ENCODE peak calls at places on chromosome 17, in eight cellular contexts. One of them, this sample, is unnamed.

GRCh38 chr17:81518785-81519283 is 6.2 kb upstream of the ACTG1 start:
- DNase-seq in HFF-Myc: no peak
- DNase-seq in ACHN: peak; percentile 51
- DNase-seq in activated naive CD4-positive, alpha-beta T cell: peak; percentile 31
- DNase-seq in hippocampal formation: no peak
- DNase-seq in Daoy: peak; percentile 75
- DNase-seq in activated T-helper 1 cell treated with anti-CD3 and anti-CD28 coated beads, Interleukin-2, amount 50 U/mL, for 16 hours: no peak
- DNase-seq in amygdala: no peak
- DNase-seq in this sample: peak; percentile 17

GRCh38 chr17:12362853-12363252 is 302.8 kb upstream of the MYOCD start:
- DNase-seq in activated T-helper 1 cell treated with anti-CD3 and anti-CD28 coated beads, Interleukin-2, amount 50 U/mL, for 16 hours: no peak
- DNase-seq in hippocampal formation: no peak
- DNase-seq in amygdala: no peak
- DNase-seq in ACHN: no peak
- DNase-seq in activated naive CD4-positive, alpha-beta T cell: no peak
- DNase-seq in HFF-Myc: no peak
- DNase-seq in Daoy: no peak
- DNase-seq in this sample: no peak

GRCh38 chr17:18278867-18279266 is 18.4 kb downstream of the MIEF2 start:
- DNase-seq in ACHN: no peak
- DNase-seq in amygdala: no peak
- DNase-seq in activated naive CD4-positive, alpha-beta T cell: no peak
- DNase-seq in activated T-helper 1 cell treated with anti-CD3 and anti-CD28 coated beads, Interleukin-2, amount 50 U/mL, for 16 hours: no peak
- DNase-seq in hippocampal formation: no peak
- DNase-seq in Daoy: no peak
- DNase-seq in HFF-Myc: no peak
- DNase-seq in this sample: no peak

GRCh38 chr17:68491864-68492263 is 20.4 kb upstream of the PRKAR1A start:
- DNase-seq in Daoy: peak; percentile 15
- DNase-seq in amygdala: no peak
- DNase-seq in HFF-Myc: no peak
- DNase-seq in hippocampal formation: no peak
- DNase-seq in activated T-helper 1 cell treated with anti-CD3 and anti-CD28 coated beads, Interleukin-2, amount 50 U/mL, for 16 hours: no peak
- DNase-seq in activated naive CD4-positive, alpha-beta T cell: no peak
- DNase-seq in ACHN: no peak
- DNase-seq in this sample: no peak

GRCh38 chr17:35731932-35732805 is 730 bp downstream of the RASL10B start:
- DNase-seq in amygdala: no peak
- DNase-seq in hippocampal formation: no peak
- DNase-seq in activated T-helper 1 cell treated with anti-CD3 and anti-CD28 coated beads, Interleukin-2, amount 50 U/mL, for 16 hours: no peak
- DNase-seq in ACHN: no peak
- DNase-seq in activated naive CD4-positive, alpha-beta T cell: no peak
- DNase-seq in Daoy: no peak
- DNase-seq in HFF-Myc: no peak
- DNase-seq in this sample: no peak

GRCh38 chr17:17739388-17740066 is 58.3 kb downstream of the RAI1 start:
- DNase-seq in amygdala: no peak
- DNase-seq in hippocampal formation: peak; percentile 57
- DNase-seq in HFF-Myc: no peak
- DNase-seq in activated T-helper 1 cell treated with anti-CD3 and anti-CD28 coated beads, Interleukin-2, amount 50 U/mL, for 16 hours: no peak
- DNase-seq in ACHN: no peak
- DNase-seq in Daoy: peak; percentile 59
- DNase-seq in activated naive CD4-positive, alpha-beta T cell: no peak
- DNase-seq in this sample: no peak

GRCh38 chr17:62628845-62629555 is 1.5 kb downstream of the MRC2 start:
- DNase-seq in hippocampal formation: no peak
- DNase-seq in HFF-Myc: no peak
- DNase-seq in ACHN: no peak
- DNase-seq in activated T-helper 1 cell treated with anti-CD3 and anti-CD28 coated beads, Interleukin-2, amount 50 U/mL, for 16 hours: no peak
- DNase-seq in Daoy: peak; percentile 58
- DNase-seq in amygdala: no peak
- DNase-seq in activated naive CD4-positive, alpha-beta T cell: no peak
- DNase-seq in this sample: no peak

GRCh38 chr17:5078106-5079028 is at the start of gene ZFP3:
- DNase-seq in activated naive CD4-positive, alpha-beta T cell: peak; percentile 66
- DNase-seq in hippocampal formation: peak; percentile 82
- DNase-seq in amygdala: peak; percentile 62
- DNase-seq in activated T-helper 1 cell treated with anti-CD3 and anti-CD28 coated beads, Interleukin-2, amount 50 U/mL, for 16 hours: peak; percentile 54
- DNase-seq in ACHN: no peak
- DNase-seq in Daoy: no peak
- DNase-seq in HFF-Myc: peak; percentile 22
- DNase-seq in this sample: peak; percentile 64

GRCh38 chr17:8029121-8029520 is 9.7 kb upstream of the ALOX15B start:
- DNase-seq in activated T-helper 1 cell treated with anti-CD3 and anti-CD28 coated beads, Interleukin-2, amount 50 U/mL, for 16 hours: no peak
- DNase-seq in amygdala: no peak
- DNase-seq in Daoy: peak; percentile 54
- DNase-seq in activated naive CD4-positive, alpha-beta T cell: no peak
- DNase-seq in hippocampal formation: no peak
- DNase-seq in HFF-Myc: no peak
- DNase-seq in ACHN: no peak
- DNase-seq in this sample: no peak

GRCh38 chr17:7912927-7913524 is 3.1 kb downstream of the RNF227 start:
- DNase-seq in hippocampal formation: no peak
- DNase-seq in HFF-Myc: peak; percentile 59
- DNase-seq in amygdala: no peak
- DNase-seq in ACHN: peak; percentile 87
- DNase-seq in activated T-helper 1 cell treated with anti-CD3 and anti-CD28 coated beads, Interleukin-2, amount 50 U/mL, for 16 hours: no peak
- DNase-seq in activated naive CD4-positive, alpha-beta T cell: no peak
- DNase-seq in Daoy: peak; percentile 68
- DNase-seq in this sample: no peak

GRCh38 chr17:42276359-42276608 is at the start of gene STAT5B:
- DNase-seq in amygdala: no peak
- DNase-seq in Daoy: peak; percentile 75
- DNase-seq in activated T-helper 1 cell treated with anti-CD3 and anti-CD28 coated beads, Interleukin-2, amount 50 U/mL, for 16 hours: peak; percentile 53
- DNase-seq in HFF-Myc: no peak
- DNase-seq in activated naive CD4-positive, alpha-beta T cell: peak; percentile 61
- DNase-seq in hippocampal formation: peak; percentile 52
- DNase-seq in ACHN: peak; percentile 69
- DNase-seq in this sample: peak; percentile 46

GRCh38 chr17:39867891-39868553 is at the start of gene ZPBP2:
- DNase-seq in amygdala: no peak
- DNase-seq in Daoy: no peak
- DNase-seq in HFF-Myc: no peak
- DNase-seq in activated T-helper 1 cell treated with anti-CD3 and anti-CD28 coated beads, Interleukin-2, amount 50 U/mL, for 16 hours: peak; percentile 51
- DNase-seq in hippocampal formation: no peak
- DNase-seq in activated naive CD4-positive, alpha-beta T cell: peak; percentile 30
- DNase-seq in ACHN: no peak
- DNase-seq in this sample: peak; percentile 47

GRCh38 chr17:64641499-64641898 is 20.6 kb downstream of the SMURF2 start:
- DNase-seq in HFF-Myc: peak; percentile 52
- DNase-seq in hippocampal formation: no peak
- DNase-seq in activated naive CD4-positive, alpha-beta T cell: no peak
- DNase-seq in Daoy: peak; percentile 91
- DNase-seq in ACHN: peak; percentile 74
- DNase-seq in amygdala: no peak
- DNase-seq in activated T-helper 1 cell treated with anti-CD3 and anti-CD28 coated beads, Interleukin-2, amount 50 U/mL, for 16 hours: no peak
- DNase-seq in this sample: no peak

GRCh38 chr17:2853111-2853721 is 57.0 kb downstream of the RAP1GAP2 start:
- DNase-seq in Daoy: peak; percentile 73
- DNase-seq in amygdala: no peak
- DNase-seq in HFF-Myc: no peak
- DNase-seq in activated naive CD4-positive, alpha-beta T cell: peak; percentile 27
- DNase-seq in ACHN: peak; percentile 22
- DNase-seq in activated T-helper 1 cell treated with anti-CD3 and anti-CD28 coated beads, Interleukin-2, amount 50 U/mL, for 16 hours: no peak
- DNase-seq in hippocampal formation: no peak
- DNase-seq in this sample: peak; percentile 9

GRCh38 chr17:58375216-58375615 is 23.2 kb upstream of the SUPT4H1 start:
- DNase-seq in HFF-Myc: no peak
- DNase-seq in activated T-helper 1 cell treated with anti-CD3 and anti-CD28 coated beads, Interleukin-2, amount 50 U/mL, for 16 hours: no peak
- DNase-seq in amygdala: no peak
- DNase-seq in Daoy: no peak
- DNase-seq in hippocampal formation: no peak
- DNase-seq in activated naive CD4-positive, alpha-beta T cell: no peak
- DNase-seq in ACHN: no peak
- DNase-seq in this sample: no peak

GRCh38 chr17:63774141-63774981 is at the start of gene DDX42:
- DNase-seq in Daoy: peak; percentile 64
- DNase-seq in ACHN: peak; percentile 77
- DNase-seq in hippocampal formation: peak; percentile 6
- DNase-seq in amygdala: no peak
- DNase-seq in activated T-helper 1 cell treated with anti-CD3 and anti-CD28 coated beads, Interleukin-2, amount 50 U/mL, for 16 hours: peak; percentile 85
- DNase-seq in HFF-Myc: no peak
- DNase-seq in activated naive CD4-positive, alpha-beta T cell: peak; percentile 85
- DNase-seq in this sample: peak; percentile 87

GRCh38 chr17:72416905-72417304 is 296.1 kb downstream of the SOX9 start:
- DNase-seq in Daoy: no peak
- DNase-seq in activated T-helper 1 cell treated with anti-CD3 and anti-CD28 coated beads, Interleukin-2, amount 50 U/mL, for 16 hours: no peak
- DNase-seq in amygdala: no peak
- DNase-seq in hippocampal formation: no peak
- DNase-seq in activated naive CD4-positive, alpha-beta T cell: no peak
- DNase-seq in HFF-Myc: no peak
- DNase-seq in ACHN: no peak
- DNase-seq in this sample: no peak

GRCh38 chr17:77045441-77046041 is 95.2 kb upstream of the SEC14L1 start:
- DNase-seq in ACHN: peak; percentile 22
- DNase-seq in HFF-Myc: no peak
- DNase-seq in Daoy: peak; percentile 35
- DNase-seq in hippocampal formation: no peak
- DNase-seq in amygdala: no peak
- DNase-seq in activated naive CD4-positive, alpha-beta T cell: no peak
- DNase-seq in activated T-helper 1 cell treated with anti-CD3 and anti-CD28 coated beads, Interleukin-2, amount 50 U/mL, for 16 hours: no peak
- DNase-seq in this sample: no peak

GRCh38 chr17:3929181-3929580 is 12.9 kb upstream of the P2RX1 start:
- DNase-seq in amygdala: no peak
- DNase-seq in hippocampal formation: no peak
- DNase-seq in activated T-helper 1 cell treated with anti-CD3 and anti-CD28 coated beads, Interleukin-2, amount 50 U/mL, for 16 hours: no peak
- DNase-seq in ACHN: no peak
- DNase-seq in Daoy: no peak
- DNase-seq in activated naive CD4-positive, alpha-beta T cell: no peak
- DNase-seq in HFF-Myc: no peak
- DNase-seq in this sample: no peak

GRCh38 chr17:79513805-79514535 is 96.9 kb downstream of the RBFOX3 start:
- DNase-seq in amygdala: no peak
- DNase-seq in HFF-Myc: no peak
- DNase-seq in hippocampal formation: no peak
- DNase-seq in activated naive CD4-positive, alpha-beta T cell: no peak
- DNase-seq in ACHN: no peak
- DNase-seq in Daoy: peak; percentile 43
- DNase-seq in activated T-helper 1 cell treated with anti-CD3 and anti-CD28 coated beads, Interleukin-2, amount 50 U/mL, for 16 hours: no peak
- DNase-seq in this sample: no peak

GRCh38 chr17:37676115-37676925 is 33.1 kb upstream of the DDX52 start:
- DNase-seq in activated naive CD4-positive, alpha-beta T cell: no peak
- DNase-seq in HFF-Myc: no peak
- DNase-seq in Daoy: peak; percentile 9
- DNase-seq in activated T-helper 1 cell treated with anti-CD3 and anti-CD28 coated beads, Interleukin-2, amount 50 U/mL, for 16 hours: no peak
- DNase-seq in amygdala: no peak
- DNase-seq in ACHN: no peak
- DNase-seq in hippocampal formation: no peak
- DNase-seq in this sample: no peak

GRCh38 chr17:45847101-45847500 is 2.4 kb downstream of the SPPL2C start:
- DNase-seq in hippocampal formation: no peak
- DNase-seq in HFF-Myc: no peak
- DNase-seq in amygdala: no peak
- DNase-seq in ACHN: no peak
- DNase-seq in activated naive CD4-positive, alpha-beta T cell: no peak
- DNase-seq in activated T-helper 1 cell treated with anti-CD3 and anti-CD28 coated beads, Interleukin-2, amount 50 U/mL, for 16 hours: no peak
- DNase-seq in Daoy: no peak
- DNase-seq in this sample: no peak

GRCh38 chr17:41549596-41550039 is 21.5 kb upstream of the KRT19 start:
- DNase-seq in activated T-helper 1 cell treated with anti-CD3 and anti-CD28 coated beads, Interleukin-2, amount 50 U/mL, for 16 hours: no peak
- DNase-seq in ACHN: no peak
- DNase-seq in Daoy: no peak
- DNase-seq in hippocampal formation: no peak
- DNase-seq in amygdala: no peak
- DNase-seq in activated naive CD4-positive, alpha-beta T cell: no peak
- DNase-seq in HFF-Myc: no peak
- DNase-seq in this sample: no peak

GRCh38 chr17:6021011-6021400 is 49.2 kb upstream of the WSCD1 start:
- DNase-seq in activated naive CD4-positive, alpha-beta T cell: no peak
- DNase-seq in HFF-Myc: no peak
- DNase-seq in ACHN: no peak
- DNase-seq in activated T-helper 1 cell treated with anti-CD3 and anti-CD28 coated beads, Interleukin-2, amount 50 U/mL, for 16 hours: no peak
- DNase-seq in hippocampal formation: no peak
- DNase-seq in Daoy: no peak
- DNase-seq in amygdala: no peak
- DNase-seq in this sample: no peak

GRCh38 chr17:45228985-45229517 is 7.4 kb downstream of the FMNL1 start:
- DNase-seq in activated naive CD4-positive, alpha-beta T cell: peak; percentile 69
- DNase-seq in HFF-Myc: peak; percentile 36
- DNase-seq in activated T-helper 1 cell treated with anti-CD3 and anti-CD28 coated beads, Interleukin-2, amount 50 U/mL, for 16 hours: peak; percentile 78
- DNase-seq in amygdala: no peak
- DNase-seq in Daoy: peak; percentile 94
- DNase-seq in hippocampal formation: peak; percentile 56
- DNase-seq in ACHN: no peak
- DNase-seq in this sample: peak; percentile 83

GRCh38 chr17:80290199-80290598 is 29.5 kb downstream of the RNF213 start:
- DNase-seq in Daoy: no peak
- DNase-seq in activated T-helper 1 cell treated with anti-CD3 and anti-CD28 coated beads, Interleukin-2, amount 50 U/mL, for 16 hours: no peak
- DNase-seq in hippocampal formation: no peak
- DNase-seq in ACHN: no peak
- DNase-seq in activated naive CD4-positive, alpha-beta T cell: no peak
- DNase-seq in HFF-Myc: no peak
- DNase-seq in amygdala: no peak
- DNase-seq in this sample: no peak

GRCh38 chr17:21679256-21680146 is 12.8 kb upstream of the KCNJ18 start:
- DNase-seq in amygdala: no peak
- DNase-seq in ACHN: no peak
- DNase-seq in activated naive CD4-positive, alpha-beta T cell: no peak
- DNase-seq in Daoy: no peak
- DNase-seq in hippocampal formation: no peak
- DNase-seq in HFF-Myc: no peak
- DNase-seq in activated T-helper 1 cell treated with anti-CD3 and anti-CD28 coated beads, Interleukin-2, amount 50 U/mL, for 16 hours: no peak
- DNase-seq in this sample: no peak

GRCh38 chr17:59839646-59840328 is 53.0 kb downstream of the TUBD1 start:
- DNase-seq in amygdala: no peak
- DNase-seq in activated naive CD4-positive, alpha-beta T cell: no peak
- DNase-seq in Daoy: peak; percentile 36
- DNase-seq in activated T-helper 1 cell treated with anti-CD3 and anti-CD28 coated beads, Interleukin-2, amount 50 U/mL, for 16 hours: no peak
- DNase-seq in ACHN: peak; percentile 55
- DNase-seq in HFF-Myc: no peak
- DNase-seq in hippocampal formation: no peak
- DNase-seq in this sample: no peak

This sample was measured in activated T-helper 9 cell treated with anti-CD3 and anti-CD28 coated beads, Interleukin-2, amount 50 U/mL, for 16 hours.